ENCODE peak calls at places on chromosomes 13 and 19, in ten cellular contexts. N is heart right ventricle; Q is IMR-90; H is endodermal cell; U is brain microvascular endothelial cell; O is naive thymus-derived CD4-positive, alpha-beta T cell; F is testis; I is thyroid gland; V is upper lobe of right lung; M is stomach. G is an unnamed sample.

GRCh38 chr19:48511321-48511731 is 309 bp downstream of the LMTK3 start:
- DNase-seq in N (no peak), Q (no peak), H (peak; percentile 82), U (no peak), O (peak; percentile 39), F (no peak), I (no peak), V (no peak), M (no peak), G (no peak)

GRCh38 chr19:28314771-28315170 is 898.2 kb downstream of the UQCRFS1 start:
- DNase-seq in N (no peak), Q (no peak), H (no peak), U (no peak), O (no peak), F (no peak), I (no peak), V (no peak), M (no peak), G (no peak)

GRCh38 chr13:64347662-64348061 is 2882.5 kb downstream of the PCDH9 start:
- DNase-seq in N (no peak), Q (peak; percentile 19), H (no peak), U (no peak), O (no peak), F (no peak), I (no peak), V (no peak), M (no peak), G (no peak)

GRCh38 chr19:13844130-13844631 is 32.8 kb upstream of the NANOS3 start:
- DNase-seq in N (no peak), Q (no peak), H (no peak), U (no peak), O (no peak), F (no peak), I (no peak), V (no peak), M (no peak), G (peak; percentile 30)

GRCh38 chr19:461664-462551 is 1.1 kb upstream of the SHC2 start:
- DNase-seq in N (no peak), Q (no peak), H (peak; percentile 90), U (no peak), O (no peak), F (peak; percentile 49), I (peak; percentile 44), V (peak; percentile 76), M (peak; percentile 78), G (no peak)

GRCh38 chr19:49407079-49407478 is 16.2 kb downstream of the PTH2 start:
- DNase-seq in N (no peak), Q (no peak), H (no peak), U (no peak), O (no peak), F (no peak), I (no peak), V (no peak), M (no peak), G (no peak)

GRCh38 chr19:11766597-11767591 is at the start of gene ZNF441:
- DNase-seq in N (peak; percentile 98), Q (peak; percentile 89), H (peak; percentile 98), U (peak; percentile 94), O (peak; percentile 83), F (peak; percentile 99), I (peak; percentile 99), V (peak; percentile 99), M (peak; percentile 98), G (peak; percentile 98)

GRCh38 chr19:10416380-10417257 is 3.7 kb upstream of the PDE4A start:
- DNase-seq in N (peak; percentile 82), Q (peak; percentile 90), H (peak; percentile 97), U (peak; percentile 80), O (peak; percentile 99), F (peak; percentile 91), I (peak; percentile 60), V (peak; percentile 94), M (peak; percentile 90), G (peak; percentile 91)

GRCh38 chr13:41709511-41709910 is 251.4 kb downstream of the VWA8 start:
- DNase-seq in N (no peak), Q (peak; percentile 28), H (no peak), U (no peak), O (no peak), F (no peak), I (no peak), V (no peak), M (no peak), G (no peak)

GRCh38 chr19:8320564-8321066 is 560 bp downstream of the NDUFA7 start:
- DNase-seq in N (no peak), Q (no peak), H (peak; percentile 71), U (no peak), O (no peak), F (no peak), I (no peak), V (no peak), M (no peak), G (no peak)

GRCh38 chr13:99484405-99484981 is 16.8 kb upstream of the TM9SF2 start:
- DNase-seq in N (no peak), Q (peak; percentile 77), H (no peak), U (peak; percentile 32), O (no peak), F (no peak), I (no peak), V (no peak), M (no peak), G (no peak)

GRCh38 chr19:8487137-8487851 is 15.1 kb downstream of the PRAM1 start:
- DNase-seq in N (no peak), Q (no peak), H (no peak), U (no peak), O (peak; percentile 45), F (peak; percentile 34), I (no peak), V (peak; percentile 83), M (no peak), G (no peak)

GRCh38 chr19:33414667-33415605 is 41.4 kb downstream of the CEBPG start:
- DNase-seq in N (no peak), Q (no peak), H (no peak), U (no peak), O (no peak), F (no peak), I (no peak), V (no peak), M (no peak), G (no peak)

GRCh38 chr19:18867751-18868150 is 28.2 kb downstream of the CERS1 start:
- DNase-seq in N (no peak), Q (no peak), H (no peak), U (no peak), O (no peak), F (no peak), I (no peak), V (no peak), M (no peak), G (no peak)
- H3K27ac ChIP-seq in N (no peak overlapping the region), Q (no peak overlapping the region), H (no peak overlapping the region), U (no peak overlapping the region), O (no peak overlapping the region), F (no peak overlapping the region), I (no peak overlapping the region), V (no peak overlapping the region), M (no peak overlapping the region), G (no peak overlapping the region)

DNA sequence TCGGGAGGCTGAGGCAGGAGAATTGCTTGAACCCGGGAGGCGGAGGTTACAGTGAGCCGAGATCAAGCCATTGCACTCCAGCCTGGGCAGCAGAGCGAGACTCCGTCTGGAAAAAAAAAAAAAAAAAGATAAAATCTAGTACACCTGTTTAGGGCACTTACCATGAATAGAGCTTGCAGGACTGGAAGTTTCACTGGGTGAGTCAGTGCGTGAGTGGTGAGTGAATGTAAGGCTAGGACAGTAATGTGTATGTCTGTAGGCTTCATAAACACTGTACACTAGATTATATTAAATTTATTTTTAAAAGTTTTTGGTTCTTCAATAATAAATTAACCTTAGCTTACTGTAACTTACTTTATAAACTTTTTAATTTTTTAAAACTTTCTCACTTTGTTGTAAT is 22.9 kb downstream of the PPP5C start:
- DNase-seq in N (no peak), Q (peak; percentile 38), H (no peak), U (no peak), O (no peak), F (no peak), I (no peak), V (peak; percentile 8), M (no peak), G (no peak)
- H3K36me3 ChIP-seq in N (peaks cover 2% of the 10 kb centered on the region), Q (peaks cover 23% of the 10 kb centered on the region), H (peaks cover 49% of the 10 kb centered on the region), U (peaks cover 5% of the 10 kb centered on the region), O (peaks cover 19% of the 10 kb centered on the region), F (no peaks in the 10 kb centered on the region), I (peaks cover 5% of the 10 kb centered on the region), V (peaks cover 19% of the 10 kb centered on the region), M (peaks cover 58% of the 10 kb centered on the region), G (peaks cover 28% of the 10 kb centered on the region)

GRCh38 chr19:40594251-40594650 is 6.9 kb upstream of the LTBP4 start:
- DNase-seq in N (no peak), Q (no peak), H (no peak), U (no peak), O (no peak), F (no peak), I (no peak), V (no peak), M (no peak), G (peak; percentile 40)
- H3K4me3 ChIP-seq in N (no peak overlapping the region), Q (no peak overlapping the region), H (no peak overlapping the region), U (no peak overlapping the region), O (no peak overlapping the region), F (no peak overlapping the region), I (no peak overlapping the region), V (no peak overlapping the region), M (no peak overlapping the region), G (no peak overlapping the region)

GRCh38 chr13:113782472-113782871 is 23.4 kb downstream of the TMEM255B start:
- DNase-seq in N (no peak), Q (no peak), H (peak; percentile 22), U (no peak), O (no peak), F (no peak), I (no peak), V (peak; percentile 27), M (peak; percentile 11), G (no peak)

GRCh38 chr13:113784645-113785024 is 25.6 kb downstream of the TMEM255B start:
- DNase-seq in N (no peak), Q (no peak), H (no peak), U (no peak), O (no peak), F (no peak), I (no peak), V (peak; percentile 36), M (no peak), G (no peak)

GRCh38 chr13:113783482-113783881 is 24.5 kb downstream of the TMEM255B start:
- DNase-seq in N (no peak), Q (no peak), H (peak; percentile 10), U (no peak), O (no peak), F (no peak), I (no peak), V (peak; percentile 11), M (no peak), G (no peak)

GRCh38 chr13:113783966-113784644 is 25.1 kb downstream of the TMEM255B start:
- DNase-seq in N (no peak), Q (no peak), H (no peak), U (no peak), O (no peak), F (no peak), I (no peak), V (peak; percentile 40), M (no peak), G (no peak)

DNA sequence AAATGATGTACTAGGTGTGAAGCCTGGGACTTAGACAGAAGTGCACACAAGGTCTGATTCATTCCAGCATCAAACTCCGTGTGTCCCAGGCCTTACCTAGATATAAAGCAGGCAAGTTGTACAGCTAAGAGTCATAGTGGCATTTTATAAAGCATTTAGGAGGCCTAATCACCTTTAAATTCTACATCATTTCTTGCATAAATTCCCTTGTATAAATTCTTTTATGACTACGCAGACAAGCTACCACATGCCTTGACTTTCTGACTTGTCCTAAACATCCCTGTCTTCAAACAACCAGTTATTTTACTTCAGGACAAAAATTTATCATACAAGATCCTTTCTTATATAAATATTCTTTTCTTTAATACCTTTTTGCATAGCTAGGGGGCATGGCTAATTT is 22.5 kb downstream of the TMEM255B start:
- DNase-seq in N (no peak), Q (no peak), H (no peak), U (no peak), O (no peak), F (no peak), I (no peak), V (no peak), M (no peak), G (no peak)
- H3K27ac ChIP-seq in N (no peak overlapping the region), Q (no peak overlapping the region), H (no peak overlapping the region), U (no peak overlapping the region), O (no peak overlapping the region), F (no peak overlapping the region), I (no peak overlapping the region), V (no peak overlapping the region), M (no peak overlapping the region), G (no peak overlapping the region)

G was measured in SJCRH30.